ENCODE peak calls at places on chromosome 11, in four cellular contexts. One of them, this sample, is unnamed.

GRCh38 chr11:31802609-31802989 is 8.5 kb downstream of the PAX6 start:
- DNase-seq in stimulated activated effector memory CD8-positive, alpha-beta T cell treated with anti-CD3 and anti-CD28 coated beads, Interleukin-12 subunit alpha, Interleukin-12 subunit beta, amount 100 ng/mL, for 72 hours: peak; percentile 47
- DNase-seq in GM13977: peak; percentile 29
- DNase-seq in caudate nucleus: no peak
- DNase-seq in this sample: no peak

GRCh38 chr11:68009391-68010000 is 631 bp upstream of the ALDH3B1 start:
- DNase-seq in stimulated activated effector memory CD8-positive, alpha-beta T cell treated with anti-CD3 and anti-CD28 coated beads, Interleukin-12 subunit alpha, Interleukin-12 subunit beta, amount 100 ng/mL, for 72 hours: no peak
- DNase-seq in caudate nucleus: no peak
- DNase-seq in GM13977: no peak
- DNase-seq in this sample: no peak

GRCh38 chr11:39442177-39442576 is 2017.3 kb downstream of the LRRC4C start:
- DNase-seq in stimulated activated effector memory CD8-positive, alpha-beta T cell treated with anti-CD3 and anti-CD28 coated beads, Interleukin-12 subunit alpha, Interleukin-12 subunit beta, amount 100 ng/mL, for 72 hours: no peak
- DNase-seq in caudate nucleus: no peak
- DNase-seq in GM13977: no peak
- DNase-seq in this sample: no peak

GRCh38 chr11:127345819-127346459 is 345.4 kb upstream of the KIRREL3 start:
- DNase-seq in stimulated activated effector memory CD8-positive, alpha-beta T cell treated with anti-CD3 and anti-CD28 coated beads, Interleukin-12 subunit alpha, Interleukin-12 subunit beta, amount 100 ng/mL, for 72 hours: no peak
- DNase-seq in GM13977: peak; percentile 48
- DNase-seq in caudate nucleus: peak; percentile 5
- DNase-seq in this sample: peak; percentile 5

GRCh38 chr11:63666874-63667273 is 4.3 kb downstream of the ATL3 start:
- DNase-seq in caudate nucleus: no peak
- DNase-seq in stimulated activated effector memory CD8-positive, alpha-beta T cell treated with anti-CD3 and anti-CD28 coated beads, Interleukin-12 subunit alpha, Interleukin-12 subunit beta, amount 100 ng/mL, for 72 hours: no peak
- DNase-seq in GM13977: no peak
- DNase-seq in this sample: no peak

GRCh38 chr11:107427569-107428180 is 29.9 kb downstream of the CWF19L2 start:
- DNase-seq in GM13977: no peak
- DNase-seq in stimulated activated effector memory CD8-positive, alpha-beta T cell treated with anti-CD3 and anti-CD28 coated beads, Interleukin-12 subunit alpha, Interleukin-12 subunit beta, amount 100 ng/mL, for 72 hours: no peak
- DNase-seq in caudate nucleus: no peak
- DNase-seq in this sample: no peak

GRCh38 chr11:2318707-2319106 is 16.9 kb downstream of the TSPAN32 start:
- DNase-seq in GM13977: no peak
- DNase-seq in stimulated activated effector memory CD8-positive, alpha-beta T cell treated with anti-CD3 and anti-CD28 coated beads, Interleukin-12 subunit alpha, Interleukin-12 subunit beta, amount 100 ng/mL, for 72 hours: no peak
- DNase-seq in caudate nucleus: no peak
- DNase-seq in this sample: no peak

GRCh38 chr11:34264266-34265110 is 93.3 kb downstream of the ABTB2 start:
- DNase-seq in stimulated activated effector memory CD8-positive, alpha-beta T cell treated with anti-CD3 and anti-CD28 coated beads, Interleukin-12 subunit alpha, Interleukin-12 subunit beta, amount 100 ng/mL, for 72 hours: no peak
- DNase-seq in GM13977: no peak
- DNase-seq in caudate nucleus: no peak
- DNase-seq in this sample: no peak

GRCh38 chr11:3920148-3920852 is 64.8 kb downstream of the STIM1 start:
- DNase-seq in caudate nucleus: no peak
- DNase-seq in GM13977: peak; percentile 40
- DNase-seq in stimulated activated effector memory CD8-positive, alpha-beta T cell treated with anti-CD3 and anti-CD28 coated beads, Interleukin-12 subunit alpha, Interleukin-12 subunit beta, amount 100 ng/mL, for 72 hours: peak; percentile 79
- DNase-seq in this sample: peak; percentile 71

GRCh38 chr11:114607753-114608459 is 12.3 kb upstream of the NXPE4 start:
- DNase-seq in GM13977: no peak
- DNase-seq in caudate nucleus: no peak
- DNase-seq in stimulated activated effector memory CD8-positive, alpha-beta T cell treated with anti-CD3 and anti-CD28 coated beads, Interleukin-12 subunit alpha, Interleukin-12 subunit beta, amount 100 ng/mL, for 72 hours: peak; percentile 10
- DNase-seq in this sample: no peak

GRCh38 chr11:75810637-75811383 is 4.2 kb upstream of the UVRAG start:
- DNase-seq in stimulated activated effector memory CD8-positive, alpha-beta T cell treated with anti-CD3 and anti-CD28 coated beads, Interleukin-12 subunit alpha, Interleukin-12 subunit beta, amount 100 ng/mL, for 72 hours: no peak
- DNase-seq in caudate nucleus: no peak
- DNase-seq in GM13977: peak; percentile 62
- DNase-seq in this sample: no peak

GRCh38 chr11:1534682-1535081 is 37.4 kb downstream of the DUSP8 start:
- DNase-seq in stimulated activated effector memory CD8-positive, alpha-beta T cell treated with anti-CD3 and anti-CD28 coated beads, Interleukin-12 subunit alpha, Interleukin-12 subunit beta, amount 100 ng/mL, for 72 hours: no peak
- DNase-seq in GM13977: no peak
- DNase-seq in caudate nucleus: no peak
- DNase-seq in this sample: no peak

GRCh38 chr11:80107415-80107814 is 666.6 kb upstream of the TENM4 start:
- DNase-seq in stimulated activated effector memory CD8-positive, alpha-beta T cell treated with anti-CD3 and anti-CD28 coated beads, Interleukin-12 subunit alpha, Interleukin-12 subunit beta, amount 100 ng/mL, for 72 hours: no peak
- DNase-seq in GM13977: no peak
- DNase-seq in caudate nucleus: no peak
- DNase-seq in this sample: no peak

GRCh38 chr11:13862845-13863392 is 99.6 kb upstream of the SPON1 start:
- DNase-seq in caudate nucleus: no peak
- DNase-seq in stimulated activated effector memory CD8-positive, alpha-beta T cell treated with anti-CD3 and anti-CD28 coated beads, Interleukin-12 subunit alpha, Interleukin-12 subunit beta, amount 100 ng/mL, for 72 hours: no peak
- DNase-seq in GM13977: no peak
- DNase-seq in this sample: no peak

GRCh38 chr11:12677131-12677530 is 2.9 kb downstream of the TEAD1 start:
- DNase-seq in GM13977: no peak
- DNase-seq in stimulated activated effector memory CD8-positive, alpha-beta T cell treated with anti-CD3 and anti-CD28 coated beads, Interleukin-12 subunit alpha, Interleukin-12 subunit beta, amount 100 ng/mL, for 72 hours: no peak
- DNase-seq in caudate nucleus: no peak
- DNase-seq in this sample: no peak

GRCh38 chr11:111911563-111912401 is at the start of gene CRYAB:
- DNase-seq in caudate nucleus: peak; percentile 84
- DNase-seq in stimulated activated effector memory CD8-positive, alpha-beta T cell treated with anti-CD3 and anti-CD28 coated beads, Interleukin-12 subunit alpha, Interleukin-12 subunit beta, amount 100 ng/mL, for 72 hours: peak; percentile 32
- DNase-seq in GM13977: no peak
- DNase-seq in this sample: no peak

GRCh38 chr11:46200537-46201281 is 76.8 kb upstream of the CREB3L1 start:
- DNase-seq in caudate nucleus: no peak
- DNase-seq in GM13977: no peak
- DNase-seq in stimulated activated effector memory CD8-positive, alpha-beta T cell treated with anti-CD3 and anti-CD28 coated beads, Interleukin-12 subunit alpha, Interleukin-12 subunit beta, amount 100 ng/mL, for 72 hours: no peak
- DNase-seq in this sample: no peak

GRCh38 chr11:2651826-2652237 is 48.0 kb downstream of the KCNQ1OT1 start:
- DNase-seq in caudate nucleus: no peak
- DNase-seq in GM13977: no peak
- DNase-seq in stimulated activated effector memory CD8-positive, alpha-beta T cell treated with anti-CD3 and anti-CD28 coated beads, Interleukin-12 subunit alpha, Interleukin-12 subunit beta, amount 100 ng/mL, for 72 hours: no peak
- DNase-seq in this sample: no peak

GRCh38 chr11:61384271-61385242 is 7.8 kb upstream of the TMEM216 start:
- DNase-seq in stimulated activated effector memory CD8-positive, alpha-beta T cell treated with anti-CD3 and anti-CD28 coated beads, Interleukin-12 subunit alpha, Interleukin-12 subunit beta, amount 100 ng/mL, for 72 hours: no peak
- DNase-seq in caudate nucleus: no peak
- DNase-seq in GM13977: peak; percentile 34
- DNase-seq in this sample: no peak

GRCh38 chr11:10438451-10438850 is 16.6 kb upstream of the AMPD3 start:
- DNase-seq in caudate nucleus: no peak
- DNase-seq in GM13977: no peak
- DNase-seq in stimulated activated effector memory CD8-positive, alpha-beta T cell treated with anti-CD3 and anti-CD28 coated beads, Interleukin-12 subunit alpha, Interleukin-12 subunit beta, amount 100 ng/mL, for 72 hours: no peak
- DNase-seq in this sample: no peak